ENCODE peak calls at places on chromosomes 13 and 19, in four cellular contexts. A, E, P and U are unnamed samples.

GRCh38 chr13:106104281-106104901 is 431.1 kb downstream of the EFNB2 start:
- DNase-seq in A (no peak), E (no peak), P (no peak), U (no peak)

GRCh38 chr13:75760182-75760981 is 124.3 kb downstream of the LMO7 start:
- DNase-seq in A (no peak), E (no peak), P (no peak), U (no peak)

GRCh38 chr13:106490887-106491321 is 44.6 kb downstream of the EFNB2 start:
- DNase-seq in A (no peak), E (no peak), P (no peak), U (peak; percentile 34)

GRCh38 chr13:67150608-67151007 is 79.5 kb downstream of the PCDH9 start:
- DNase-seq in A (no peak), E (no peak), P (no peak), U (no peak)

GRCh38 chr19:12675940-12676339 is 5.7 kb downstream of the DHPS start:
- DNase-seq in A (no peak), E (no peak), P (no peak), U (no peak)

GRCh38 chr19:33998302-33998701 is 174.0 kb upstream of the LSM14A start:
- DNase-seq in A (no peak), E (no peak), P (no peak), U (no peak)

GRCh38 chr19:6059396-6059947 is 50.8 kb downstream of the RFX2 start:
- DNase-seq in A (no peak), E (no peak), P (no peak), U (no peak)

GRCh38 chr13:50080158-50080855 is 65.1 kb downstream of the KCNRG start:
- DNase-seq in A (peak; percentile 53), E (peak; percentile 29), P (no peak), U (peak; percentile 61)

GRCh38 chr13:40058757-40059236 is 403.3 kb downstream of the COG6 start:
- DNase-seq in A (no peak), E (no peak), P (no peak), U (no peak)

GRCh38 chr19:15623711-15624318 is 8.8 kb downstream of the CYP4F8 start:
- DNase-seq in A (no peak), E (no peak), P (no peak), U (no peak)

GRCh38 chr19:7337380-7338194 is 11.2 kb upstream of the ARHGEF18 start:
- DNase-seq in A (no peak), E (no peak), P (peak; percentile 17), U (peak; percentile 49)

GRCh38 chr13:26488236-26489028 is 69.1 kb upstream of the WASF3 start:
- DNase-seq in A (no peak), E (no peak), P (no peak), U (no peak)

GRCh38 chr19:47549341-47549768 is 23.6 kb downstream of the ZNF541 start:
- DNase-seq in A (no peak), E (no peak), P (no peak), U (no peak)

GRCh38 chr13:65497265-65497664 is 1732.9 kb downstream of the PCDH9 start:
- DNase-seq in A (no peak), E (no peak), P (no peak), U (no peak)

GRCh38 chr13:95677564-95678386 is 836 bp downstream of the DNAJC3 start:
- DNase-seq in A (no peak), E (no peak), P (no peak), U (peak; percentile 33)

GRCh38 chr19:42038675-42039074 is 31.3 kb downstream of the GRIK5 start:
- DNase-seq in A (no peak), E (no peak), P (no peak), U (no peak)

DNA sequence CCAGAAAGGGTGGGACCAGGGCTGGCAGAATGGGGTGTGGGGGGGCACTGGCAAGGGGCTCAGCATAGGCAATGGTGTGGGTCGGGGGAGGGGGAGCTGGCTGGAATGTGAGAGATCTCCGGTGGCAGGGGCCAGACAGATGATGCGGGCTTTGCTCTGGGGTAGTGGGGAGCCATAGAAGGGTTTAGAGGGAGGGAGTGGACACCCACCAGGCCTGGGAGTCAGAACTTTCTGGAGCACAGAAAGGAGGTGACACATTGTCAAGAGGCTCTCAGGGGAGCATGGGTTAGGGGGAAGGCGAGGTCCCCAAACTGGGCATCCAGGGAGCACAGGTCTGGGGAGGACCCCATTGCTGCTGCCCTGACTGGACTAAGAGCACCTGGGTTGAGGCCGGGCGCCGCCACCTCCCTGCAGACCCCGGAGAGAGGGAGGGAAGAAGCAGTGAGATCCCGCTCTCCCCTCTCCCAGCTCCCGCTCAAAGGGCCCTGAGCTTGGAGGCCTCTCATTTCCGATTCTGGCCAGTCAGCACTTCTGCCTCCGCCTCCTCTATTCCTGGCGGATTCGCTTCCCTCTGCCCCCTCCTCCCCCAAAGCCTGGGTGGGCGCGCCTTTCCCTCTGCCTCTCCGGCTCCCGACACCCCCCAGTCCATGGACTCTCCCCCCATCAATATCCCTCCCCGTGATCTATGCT is 21.6 kb downstream of the SMIM24 start:
- DNase-seq in A (peak; percentile 85), E (no peak), P (no peak), U (no peak)
- H3K4me1 ChIP-seq in A (no peaks in the 10 kb centered on the region), E (no peaks in the 10 kb centered on the region), P (peaks cover 17% of the 10 kb centered on the region), U (no peaks in the 10 kb centered on the region)

GRCh38 chr13:29538625-29538976 is 56.9 kb downstream of the SLC7A1 start:
- DNase-seq in A (no peak), E (no peak), P (no peak), U (no peak)

GRCh38 chr13:29540799-29541198 is 54.7 kb downstream of the SLC7A1 start:
- DNase-seq in A (no peak), E (no peak), P (no peak), U (no peak)

GRCh38 chr13:29539866-29540265 is 55.6 kb downstream of the SLC7A1 start:
- DNase-seq in A (no peak), E (no peak), P (no peak), U (no peak)

GRCh38 chr13:29541400-29541799 is 54.1 kb downstream of the SLC7A1 start:
- DNase-seq in A (no peak), E (no peak), P (no peak), U (no peak)

DNA sequence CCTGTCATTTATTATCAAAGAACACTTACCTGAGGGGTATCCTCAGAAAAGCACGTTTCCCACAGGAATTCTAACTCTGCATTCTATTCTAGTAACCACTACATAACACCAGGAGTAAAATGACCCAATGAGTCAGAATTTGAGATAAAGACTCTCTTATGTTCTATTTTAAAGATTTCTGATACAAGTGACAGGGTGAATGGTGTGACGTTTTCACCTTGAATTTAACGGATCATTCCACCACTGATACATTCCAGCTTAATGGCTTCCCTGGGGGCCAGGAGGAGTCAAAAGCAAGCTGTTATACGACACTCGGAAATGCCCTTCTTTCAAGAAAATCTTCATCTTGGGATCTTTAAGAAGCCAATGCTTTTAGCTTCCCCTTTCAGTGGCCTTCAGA is 55.2 kb downstream of the SLC7A1 start:
- DNase-seq in A (no peak), E (no peak), P (no peak), U (no peak)
- H3K4me3 ChIP-seq in A (no peak overlapping the region), E (no peak overlapping the region), P (no peak overlapping the region), U (no peak overlapping the region)

GRCh38 chr19:39236527-39236926 is 8.3 kb downstream of the IFNL3 start:
- DNase-seq in A (no peak), E (peak; percentile 44), P (no peak), U (no peak)

GRCh38 chr19:39237200-39238184 is 7.3 kb downstream of the IFNL3 start:
- DNase-seq in A (no peak), E (peak; percentile 50), P (peak; percentile 89), U (no peak)

GRCh38 chr19:39240421-39240820 is 4.4 kb downstream of the IFNL3 start:
- DNase-seq in A (no peak), E (no peak), P (no peak), U (no peak)

GRCh38 chr19:39238209-39238608 is 6.6 kb downstream of the IFNL3 start:
- DNase-seq in A (no peak), E (no peak), P (no peak), U (no peak)

GRCh38 chr19:39238944-39239343 is 5.9 kb downstream of the IFNL3 start:
- DNase-seq in A (no peak), E (no peak), P (no peak), U (no peak)
- H3K4me1 ChIP-seq in A (no peaks in the 10 kb centered on the region), E (peaks cover 25% of the 10 kb centered on the region), P (peaks cover 4% of the 10 kb centered on the region), U (peaks cover 10% of the 10 kb centered on the region)

GRCh38 chr19:46494936-46495788 is 505 bp downstream of the PNMA8B start:
- DNase-seq in A (peak; percentile 46), E (no peak), P (no peak), U (no peak)
- H3K4me3 ChIP-seq in A (no peak overlapping the region), E (no peak overlapping the region), P (no peak overlapping the region), U (no peak overlapping the region)

GRCh38 chr19:1957562-1958248 is 16.7 kb downstream of the CSNK1G2 start:
- DNase-seq in A (no peak), E (no peak), P (no peak), U (no peak)
- H3K4me1 ChIP-seq in A (no peaks in the 10 kb centered on the region), E (no peaks in the 10 kb centered on the region), P (no peaks in the 10 kb centered on the region), U (no peaks in the 10 kb centered on the region)

GRCh38 chr19:1757468-1758230 is 4.3 kb downstream of the ONECUT3 start:
- DNase-seq in A (no peak), E (no peak), P (no peak), U (no peak)

GRCh38 chr19:1755467-1756155 is 2.3 kb downstream of the ONECUT3 start:
- DNase-seq in A (no peak), E (no peak), P (no peak), U (no peak)

GRCh38 chr19:1756705-1757445 is 3.6 kb downstream of the ONECUT3 start:
- DNase-seq in A (no peak), E (no peak), P (no peak), U (no peak)

GRCh38 chr19:1754651-1755466 is 1.6 kb downstream of the ONECUT3 start:
- DNase-seq in A (no peak), E (no peak), P (no peak), U (no peak)

GRCh38 chr19:1756264-1756663 is 3.0 kb downstream of the ONECUT3 start:
- DNase-seq in A (no peak), E (no peak), P (no peak), U (no peak)
- H3K4me3 ChIP-seq in A (no peak overlapping the region), E (no peak overlapping the region), P (no peak overlapping the region), U (no peak overlapping the region)

GRCh38 chr19:54156490-54156889 is 3.0 kb downstream of the LENG1 start:
- DNase-seq in A (no peak), E (no peak), P (no peak), U (no peak)

GRCh38 chr19:54154603-54155345 is 4.7 kb downstream of the LENG1 start:
- DNase-seq in A (no peak), E (peak; percentile 48), P (no peak), U (peak; percentile 79)

GRCh38 chr19:54158812-54159351 is 639 bp downstream of the LENG1 start:
- DNase-seq in A (no peak), E (no peak), P (no peak), U (no peak)

GRCh38 chr19:54155694-54156093 is 3.8 kb downstream of the LENG1 start:
- DNase-seq in A (no peak), E (no peak), P (no peak), U (no peak)

DNA sequence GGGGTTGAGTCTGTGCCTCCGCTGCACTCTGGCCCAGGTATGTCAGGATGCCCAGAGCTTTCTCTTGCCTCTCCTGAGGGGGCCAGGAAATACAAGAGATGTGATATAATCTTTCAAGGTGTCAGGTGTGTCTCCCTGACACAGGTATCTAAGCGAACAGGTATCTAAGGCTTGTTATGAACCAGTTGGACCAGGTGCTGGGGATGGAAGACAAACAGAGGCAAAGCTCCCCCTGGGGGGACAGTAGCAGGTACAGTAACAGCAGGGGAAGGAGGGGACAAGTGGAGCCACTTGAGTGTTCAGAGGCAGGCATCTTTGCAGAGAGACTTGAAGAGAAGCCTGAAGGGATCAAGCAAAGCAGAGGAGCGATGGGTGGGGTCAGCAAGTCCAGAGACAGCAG is 2.6 kb downstream of the LENG1 start:
- DNase-seq in A (no peak), E (no peak), P (no peak), U (no peak)
- H3K4me1 ChIP-seq in A (no peaks in the 10 kb centered on the region), E (peaks cover 67% of the 10 kb centered on the region), P (peaks cover 15% of the 10 kb centered on the region), U (peaks cover 47% of the 10 kb centered on the region)